ENCODE peak calls at places on chromosome 20, in eight cellular contexts. C, O, X, N, V, D, Q and F are unnamed samples.

GRCh38 chr20:40294747-40295146 is 394.3 kb downstream of the MAFB start:
- DNase-seq in X (no peak), N (no peak), Q (no peak), C (no peak), O (no peak), V (no peak), D (no peak), F (no peak)

GRCh38 chr20:10672579-10673127 is 1.1 kb downstream of the JAG1 start:
- DNase-seq in D (peak), C (peak), N (peak), V (peak), X (peak), Q (peak), O (peak), F (peak)

GRCh38 chr20:47221036-47221625 is 135.4 kb downstream of the ZMYND8 start:
- DNase-seq in N (no peak), X (no peak), D (no peak), C (no peak), V (no peak), O (no peak), Q (peak), F (no peak)

GRCh38 chr20:63590218-63591146 is 16.4 kb upstream of the HELZ2 start:
- DNase-seq in C (no peak), O (no peak), N (no peak), D (no peak), Q (no peak), V (no peak), X (no peak), F (no peak)

GRCh38 chr20:37501940-37502339 is 19.1 kb upstream of the NNAT start:
- DNase-seq in C (no peak), X (peak), Q (no peak), V (no peak), O (peak), D (no peak), N (peak), F (no peak)

GRCh38 chr20:32207626-32208498 is at the start of the genes PLAGL2 and POFUT1:
- DNase-seq in Q (peak), O (peak), D (peak), C (peak), V (peak), N (peak), X (peak), F (peak)

GRCh38 chr20:5570442-5570841 is 179.8 kb upstream of the SHLD1 start:
- DNase-seq in V (no peak), D (peak), Q (no peak), X (no peak), C (no peak), N (no peak), O (no peak), F (no peak)

GRCh38 chr20:39630215-39630614 is 668.1 kb downstream of the DHX35 start:
- DNase-seq in D (no peak), Q (no peak), X (no peak), C (no peak), O (no peak), V (no peak), N (no peak), F (peak)

GRCh38 chr20:53304146-53304545 is 289.5 kb downstream of the ZNF217 start:
- DNase-seq in N (no peak), D (no peak), V (no peak), X (no peak), O (no peak), C (no peak), Q (no peak), F (no peak)

GRCh38 chr20:38748863-38749153 is 548 bp downstream of the ACTR5 start:
- DNase-seq in V (no peak), O (peak), C (no peak), D (no peak), N (no peak), Q (peak), X (no peak), F (no peak)

GRCh38 chr20:2330090-2330695 is 34.4 kb downstream of the TGM3 start:
- DNase-seq in D (no peak), O (no peak), X (no peak), Q (no peak), C (no peak), N (no peak), V (no peak), F (no peak)

GRCh38 chr20:59004493-59004762 is 2.6 kb downstream of the CTSZ start:
- DNase-seq in Q (no peak), V (no peak), N (no peak), X (no peak), D (no peak), O (no peak), C (no peak), F (no peak)

GRCh38 chr20:12113468-12114371 is 196.0 kb downstream of the BTBD3 start:
- DNase-seq in V (no peak), C (no peak), N (no peak), X (no peak), O (no peak), D (no peak), Q (no peak), F (no peak)

GRCh38 chr20:341682-342081 is 5.2 kb upstream of the NRSN2 start:
- DNase-seq in O (no peak), C (no peak), V (no peak), Q (no peak), X (no peak), D (no peak), N (no peak), F (no peak)

GRCh38 chr20:38995536-38996044 is 33.4 kb downstream of the DHX35 start:
- DNase-seq in V (no peak), X (no peak), O (no peak), N (no peak), D (no peak), C (no peak), Q (no peak), F (no peak)

GRCh38 chr20:45834797-45835161 is 1.2 kb downstream of the SNX21 start:
- DNase-seq in N (no peak), D (no peak), Q (no peak), O (no peak), C (no peak), V (no peak), X (no peak), F (no peak)

GRCh38 chr20:32485126-32485769 is 99.9 kb downstream of the NOL4L start:
- DNase-seq in N (peak), O (peak), D (peak), Q (peak), C (peak), X (peak), V (peak), F (no peak)

GRCh38 chr20:13681248-13682125 is 42.8 kb upstream of the TASP1 start:
- DNase-seq in D (no peak), O (no peak), C (no peak), X (no peak), V (no peak), N (no peak), Q (peak), F (no peak)

GRCh38 chr20:18032977-18033892 is 24.5 kb downstream of the OVOL2 start:
- DNase-seq in O (no peak), Q (no peak), N (peak), D (no peak), C (no peak), X (no peak), V (no peak), F (no peak)

GRCh38 chr20:46268131-46268611 is 40.1 kb downstream of the CDH22 start:
- DNase-seq in X (no peak), O (peak), N (peak), V (no peak), Q (no peak), D (no peak), C (no peak), F (no peak)

GRCh38 chr20:47543006-47543431 is 41.3 kb downstream of the NCOA3 start:
- DNase-seq in C (no peak), X (no peak), Q (peak), O (no peak), V (no peak), N (no peak), D (no peak), F (no peak)

GRCh38 chr20:33964431-33964830 is 29.3 kb upstream of the RALY start:
- DNase-seq in N (no peak), C (no peak), Q (no peak), D (no peak), X (no peak), V (no peak), O (peak), F (no peak)

GRCh38 chr20:2518558-2518957 is 9.8 kb upstream of the ZNF343 start:
- DNase-seq in Q (no peak), V (no peak), D (no peak), C (no peak), X (no peak), N (no peak), O (no peak), F (peak)

GRCh38 chr20:10115021-10115420 is 80.2 kb downstream of the ANKEF1 start:
- DNase-seq in X (no peak), V (no peak), C (no peak), Q (no peak), D (no peak), O (no peak), N (no peak), F (no peak)

GRCh38 chr20:2920473-2920872 is 47.2 kb downstream of the PTPRA start:
- DNase-seq in X (no peak), N (no peak), C (no peak), Q (no peak), V (no peak), O (no peak), D (no peak), F (no peak)

GRCh38 chr20:50508171-50508761 is 1.9 kb upstream of the PTPN1 start:
- DNase-seq in N (peak), C (no peak), Q (no peak), V (no peak), X (no peak), O (no peak), D (no peak), F (no peak)

GRCh38 chr20:23399568-23400241 is 21.6 kb downstream of the NAPB start:
- DNase-seq in C (no peak), O (no peak), Q (peak), D (no peak), N (no peak), V (no peak), X (no peak), F (no peak)

GRCh38 chr20:52279667-52280180 is 88.1 kb upstream of the ZFP64 start:
- DNase-seq in Q (no peak), V (no peak), O (no peak), C (no peak), N (no peak), D (no peak), X (no peak), F (no peak)

GRCh38 chr20:47461120-47461685 is 40.5 kb upstream of the NCOA3 start:
- DNase-seq in Q (no peak), C (no peak), D (no peak), X (no peak), N (no peak), O (no peak), V (no peak), F (no peak)

GRCh38 chr20:57414867-57415592 is 23.8 kb downstream of the RBM38 start:
- DNase-seq in D (no peak), N (no peak), C (no peak), O (no peak), V (no peak), Q (no peak), X (no peak), F (no peak)

GRCh38 chr20:53609501-53610445 is 16.1 kb upstream of the ZNF217 start:
- DNase-seq in O (no peak), V (no peak), Q (peak), C (peak), N (peak), D (peak), X (peak), F (no peak)

DNA sequence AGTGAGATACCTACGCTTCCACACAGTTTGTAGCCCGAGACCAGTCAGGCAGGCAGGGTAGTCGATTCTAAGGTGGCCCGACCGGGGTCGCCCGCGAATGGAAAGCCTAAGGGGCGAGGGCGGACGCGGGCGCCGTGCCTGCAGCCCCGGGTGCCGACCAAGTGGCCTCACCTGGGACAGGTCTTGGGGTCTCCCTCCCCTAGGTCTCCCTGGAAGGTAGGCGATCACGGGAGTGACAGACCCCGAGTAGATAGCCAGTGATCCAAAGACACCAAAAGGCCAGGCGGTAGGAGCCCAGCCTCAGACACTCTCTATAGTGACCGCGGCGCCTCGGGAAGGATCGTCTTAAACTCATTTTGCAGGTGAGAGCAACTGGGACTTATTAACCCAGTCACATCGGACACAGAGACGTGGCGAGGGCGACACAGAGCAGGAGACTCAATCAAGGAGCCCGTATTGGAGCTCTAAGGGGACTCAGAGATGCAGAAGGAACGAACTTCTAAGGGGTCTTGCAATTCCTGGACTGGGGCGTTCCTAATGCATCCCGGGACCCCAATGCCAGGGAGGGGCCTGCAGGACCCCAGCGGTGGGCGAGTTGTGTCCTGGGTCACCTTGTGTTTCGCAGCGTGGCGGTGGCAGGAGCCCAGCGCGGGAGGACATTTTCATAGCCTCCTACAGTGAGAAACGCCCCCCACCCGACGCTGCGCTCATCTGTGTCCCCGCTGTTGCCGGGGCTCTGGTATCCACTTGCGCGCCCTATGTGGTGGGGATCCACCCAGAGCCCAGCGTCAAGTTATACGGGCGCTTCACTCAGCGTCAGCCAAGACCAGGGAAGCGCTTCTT is 2.1 kb upstream of the VSX1 start:
- DNase-seq in Q (no peak), D (no peak), N (peak), O (peak), V (no peak), C (no peak), X (no peak), F (no peak)
- TF ChIP-seq CTCF in Q (peak), D (no peak), N (peak), O (peak), V (no peak), C (no peak), X (no peak), F (no peak)

DNA sequence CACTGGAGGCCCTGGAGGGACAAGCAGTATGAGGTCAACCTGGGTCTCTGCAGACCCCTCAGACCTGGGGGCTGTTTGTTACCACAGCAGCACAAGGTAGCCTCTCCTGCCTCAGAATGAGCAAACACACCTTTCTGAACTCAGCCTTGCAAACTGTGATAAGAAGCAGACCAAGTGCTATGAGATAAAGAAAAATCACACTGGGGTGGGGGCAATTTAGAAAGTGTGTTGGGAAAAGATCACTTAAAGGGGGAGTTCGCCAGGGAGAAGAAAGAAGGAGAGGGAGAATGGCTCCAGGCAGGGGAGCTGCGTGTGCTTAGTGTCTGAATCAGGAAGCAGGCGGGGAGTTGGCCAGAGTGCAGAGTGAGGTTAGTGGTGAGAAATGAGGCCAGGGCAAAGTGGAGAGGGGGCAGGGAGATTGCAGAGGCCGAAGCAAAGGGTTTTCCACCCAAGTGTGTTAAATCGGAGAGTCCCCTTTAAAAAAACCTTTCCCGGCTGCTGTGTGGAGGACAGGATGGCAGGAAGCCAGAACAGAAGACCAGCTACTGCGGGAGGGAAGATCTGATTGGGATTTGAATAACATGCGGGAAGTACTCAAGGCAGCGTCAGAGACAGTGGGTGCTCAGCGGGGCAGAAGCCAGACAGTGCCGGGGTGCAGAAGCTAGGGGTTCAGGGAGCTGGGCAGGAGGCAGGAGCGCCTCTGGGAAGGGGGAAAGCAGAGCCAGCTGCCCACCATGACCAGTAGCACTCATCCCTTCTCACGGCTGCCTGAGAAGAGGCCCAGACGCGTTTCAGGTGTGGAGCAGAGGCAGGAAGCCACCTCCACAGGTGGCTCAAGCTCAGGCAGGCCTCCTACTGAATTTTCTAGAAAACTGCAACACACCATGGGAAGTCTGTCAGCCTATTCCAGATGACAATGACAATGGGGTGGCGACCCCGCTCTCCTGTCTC is 9.0 kb downstream of the ADA start:
- DNase-seq in O (no peak), N (peak), Q (peak), X (peak), C (peak), V (no peak), D (peak), F (no peak)
- TF ChIP-seq CTCF in O (no peak), N (peak), Q (peak), X (no peak), C (no peak), V (no peak), D (peak), F (no peak)

DNA sequence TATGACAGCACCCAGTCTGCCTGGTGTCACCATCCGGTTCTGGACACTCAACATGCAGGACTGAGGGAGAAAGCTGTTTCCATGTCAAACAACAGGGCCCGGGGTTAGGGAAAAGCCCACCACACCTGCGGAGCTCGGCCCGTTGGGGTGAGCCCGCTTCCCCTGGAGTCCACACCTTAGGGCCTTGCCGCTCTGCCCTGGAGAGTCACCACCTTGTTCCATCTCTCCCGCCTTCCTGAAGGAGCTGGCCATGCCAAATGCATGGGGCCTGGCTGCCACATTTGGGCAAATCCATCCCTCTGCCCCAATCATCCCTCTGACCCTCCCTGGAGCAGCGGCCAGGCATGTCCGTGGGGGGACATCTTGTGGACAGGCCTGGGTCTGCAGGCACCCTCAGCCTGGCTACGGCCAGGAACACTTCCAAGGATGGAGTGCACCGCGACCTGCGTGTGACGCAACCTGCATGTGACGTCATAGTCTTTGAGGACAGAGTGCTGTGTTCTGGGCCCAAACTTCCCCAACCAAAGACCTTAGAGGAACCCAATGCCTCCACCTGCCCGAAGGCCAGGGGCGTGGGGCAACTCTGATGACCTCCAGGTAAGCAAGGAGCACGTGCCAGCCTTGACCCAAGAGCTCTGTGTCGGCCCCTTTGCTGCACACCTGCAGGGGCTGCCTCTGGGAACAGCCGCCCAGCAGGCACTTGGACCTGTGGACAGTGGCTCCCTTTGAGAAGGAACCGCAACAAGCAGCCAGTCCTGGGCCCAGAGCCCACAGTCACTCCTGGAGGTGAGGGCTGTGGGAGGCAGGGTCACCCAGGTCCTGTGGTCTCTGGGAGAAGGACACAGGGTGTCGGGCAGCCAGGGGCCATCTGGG is 1.7 kb downstream of the CABLES2 start:
- DNase-seq in X (peak), C (peak), O (peak), D (no peak), N (peak), V (peak), Q (no peak), F (no peak)
- TF ChIP-seq CTCF in X (peak), C (peak), O (peak), D (peak), N (peak), V (peak), Q (peak), F (peak)

GRCh38 chr20:21520702-21521595 is 7.1 kb upstream of the NKX2-2 start:
- DNase-seq in C (no peak), N (peak), Q (no peak), O (no peak), D (no peak), X (no peak), V (no peak), F (no peak)
- TF ChIP-seq CTCF in C (no peak), N (peak), Q (no peak), O (no peak), D (no peak), X (no peak), V (peak), F (no peak)